ENCODE peak calls at places on chromosome 9, in eight cellular contexts. R is thoracic aorta, O is lower leg skin, U is lower lobe of right lung, G is colonic mucosa, B is sigmoid colon, T is left ventricle myocardium inferior, I is heart right ventricle. E is an unnamed sample.

GRCh38 chr9:70881321-70881720 is 240.1 kb downstream of the TRPM3 start:
- DNase-seq in I (no peak), G (no peak), O (no peak), R (no peak), B (no peak), T (no peak), U (no peak), E (no peak)

GRCh38 chr9:134943411-134943810 is 25.7 kb upstream of the FCN1 start:
- DNase-seq in I (no peak), G (no peak), R (no peak), U (no peak), B (no peak), T (no peak), O (no peak), E (no peak)

GRCh38 chr9:118721276-118721675 is 648.0 kb downstream of the BRINP1 start:
- DNase-seq in U (no peak), B (no peak), T (no peak), G (no peak), O (no peak), R (no peak), I (no peak), E (no peak)

GRCh38 chr9:124365045-124365444 is 50.2 kb downstream of the PSMB7 start:
- DNase-seq in O (no peak), T (no peak), I (no peak), U (no peak), G (no peak), R (no peak), B (no peak), E (no peak)

GRCh38 chr9:130328349-130328801 is 62.8 kb downstream of the HMCN2 start:
- DNase-seq in U (no peak), T (peak; percentile 42), I (peak; percentile 36), O (peak; percentile 92), G (peak; percentile 44), B (peak; percentile 94), R (no peak), E (peak; percentile 78)

GRCh38 chr9:133771486-133772482 is 33.6 kb upstream of the SARDH start:
- DNase-seq in R (no peak), I (no peak), U (peak; percentile 36), G (peak; percentile 9), T (no peak), O (peak; percentile 71), B (peak; percentile 49), E (peak; percentile 9)

GRCh38 chr9:106820866-106821265 is 42.1 kb upstream of the ZNF462 start:
- DNase-seq in U (no peak), I (no peak), B (no peak), G (no peak), O (no peak), T (no peak), R (no peak), E (no peak)

GRCh38 chr9:224540-225520 is 10.2 kb downstream of the DOCK8 start:
- DNase-seq in G (no peak), O (no peak), I (no peak), U (no peak), T (no peak), R (no peak), B (no peak), E (no peak)

GRCh38 chr9:36855443-36856315 is 178.4 kb downstream of the PAX5 start:
- DNase-seq in O (no peak), B (no peak), R (no peak), I (no peak), T (no peak), G (no peak), U (no peak), E (no peak)

GRCh38 chr9:137960496-137960895 is 82.9 kb downstream of the CACNA1B start:
- DNase-seq in O (no peak), G (no peak), B (no peak), T (no peak), U (no peak), R (no peak), I (no peak), E (no peak)

GRCh38 chr9:136245194-136246150 is at the start of gene QSOX2:
- DNase-seq in O (peak; percentile 96), U (peak; percentile 88), T (peak; percentile 86), B (peak; percentile 91), G (peak; percentile 82), R (peak; percentile 15), I (peak; percentile 88), E (peak; percentile 85)

GRCh38 chr9:34507966-34508365 is 14.8 kb downstream of the ENHO start:
- DNase-seq in G (no peak), T (no peak), B (peak; percentile 17), R (no peak), U (no peak), I (no peak), O (no peak), E (no peak)

GRCh38 chr9:1759009-1759408 is 256.1 kb upstream of the SMARCA2 start:
- DNase-seq in B (no peak), R (no peak), G (no peak), I (no peak), T (no peak), O (no peak), U (no peak), E (no peak)

GRCh38 chr9:110320651-110321050 is 17.0 kb downstream of the TXNDC8 start:
- DNase-seq in U (no peak), B (no peak), G (no peak), I (no peak), R (no peak), T (no peak), O (no peak), E (no peak)

GRCh38 chr9:123929177-123929869 is 603 bp downstream of the DENND1A start:
- DNase-seq in G (peak; percentile 60), U (peak; percentile 48), O (peak; percentile 85), T (peak; percentile 17), B (no peak), R (no peak), I (no peak), E (no peak)

GRCh38 chr9:87494970-87495471 is 2.6 kb upstream of the DAPK1 start:
- DNase-seq in T (no peak), I (no peak), B (no peak), G (no peak), U (no peak), R (no peak), O (no peak), E (no peak)

GRCh38 chr9:87498046-87498815 is 564 bp downstream of the DAPK1 start:
- DNase-seq in B (peak; percentile 78), T (peak; percentile 31), R (no peak), I (peak; percentile 42), G (peak; percentile 43), U (peak; percentile 70), O (peak; percentile 89), E (peak; percentile 42)

GRCh38 chr9:87498816-87499454 is 1.3 kb downstream of the DAPK1 start:
- DNase-seq in U (no peak), B (no peak), T (no peak), I (no peak), R (no peak), O (no peak), G (no peak), E (no peak)

GRCh38 chr9:87497604-87498045 is at the start of gene DAPK1:
- DNase-seq in G (peak; percentile 68), O (peak; percentile 90), I (peak; percentile 60), T (peak; percentile 58), U (peak; percentile 84), B (peak; percentile 83), R (no peak), E (peak; percentile 62)

DNA sequence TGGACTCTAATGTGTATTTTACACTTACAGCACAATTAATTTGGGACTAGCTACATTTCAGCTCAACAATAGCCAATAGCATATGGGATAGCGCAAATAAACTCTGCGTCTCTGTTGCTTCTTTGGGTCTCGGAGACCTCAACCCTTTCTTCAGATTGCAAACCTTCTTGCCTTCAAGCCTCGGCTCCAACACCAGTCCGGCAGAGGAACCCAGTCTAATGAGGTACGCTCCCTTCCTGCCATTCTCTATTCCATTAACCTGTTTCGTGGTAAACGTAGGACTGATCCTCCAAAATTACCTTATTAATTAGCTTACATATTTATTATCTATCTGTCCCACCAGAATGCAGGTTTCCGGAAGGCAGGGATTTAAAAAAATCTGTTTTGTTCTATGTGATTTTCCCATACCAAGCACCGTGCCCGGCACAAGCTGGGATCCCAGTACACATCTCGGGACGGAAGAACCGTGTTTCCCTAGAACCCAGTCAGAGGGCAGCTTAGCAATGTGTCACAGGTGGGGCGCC is 525 bp upstream of the DAPK1 start:
- DNase-seq in U (no peak), G (no peak), I (no peak), O (no peak), B (no peak), R (no peak), T (no peak), E (no peak)
- H3K4me3 ChIP-seq in U (peak overlapping the region; percentile 81), G (peak overlapping the region; percentile 70), I (peak overlapping the region; percentile 55), O (peak overlapping the region; percentile 39), B (peak overlapping the region; percentile 88), R (peak overlapping the region; percentile 79), T (peak overlapping the region; percentile 78), E (peak overlapping the region; percentile 69)

GRCh38 chr9:99105152-99106043 is 485 bp downstream of the TGFBR1 start:
- DNase-seq in T (peak; percentile 82), I (peak; percentile 85), O (peak; percentile 95), R (peak; percentile 33), B (peak; percentile 87), U (peak; percentile 91), G (peak; percentile 80), E (peak; percentile 90)
- TF ChIP-seq CTCF in T (no peak), I (no peak), O (no peak), R (no peak), B (no peak), U (no peak), G (no peak), E (no peak)

GRCh38 chr9:127578952-127579853 is 32.9 kb upstream of the STXBP1 start:
- DNase-seq in I (peak; percentile 83), O (peak; percentile 98), B (peak; percentile 95), G (peak; percentile 89), R (peak; percentile 93), T (peak; percentile 83), U (peak; percentile 93), E (peak; percentile 90)

GRCh38 chr9:127578627-127578951 is 33.5 kb upstream of the STXBP1 start:
- DNase-seq in T (no peak), I (no peak), O (no peak), U (no peak), B (no peak), R (no peak), G (no peak), E (no peak)

GRCh38 chr9:127580371-127580770 is 31.7 kb upstream of the STXBP1 start:
- DNase-seq in T (no peak), O (no peak), R (no peak), U (peak; percentile 74), G (no peak), I (no peak), B (no peak), E (no peak)

GRCh38 chr9:127583605-127584053 is 28.4 kb upstream of the STXBP1 start:
- DNase-seq in U (no peak), I (no peak), T (no peak), O (no peak), G (no peak), B (no peak), R (no peak), E (no peak)

DNA sequence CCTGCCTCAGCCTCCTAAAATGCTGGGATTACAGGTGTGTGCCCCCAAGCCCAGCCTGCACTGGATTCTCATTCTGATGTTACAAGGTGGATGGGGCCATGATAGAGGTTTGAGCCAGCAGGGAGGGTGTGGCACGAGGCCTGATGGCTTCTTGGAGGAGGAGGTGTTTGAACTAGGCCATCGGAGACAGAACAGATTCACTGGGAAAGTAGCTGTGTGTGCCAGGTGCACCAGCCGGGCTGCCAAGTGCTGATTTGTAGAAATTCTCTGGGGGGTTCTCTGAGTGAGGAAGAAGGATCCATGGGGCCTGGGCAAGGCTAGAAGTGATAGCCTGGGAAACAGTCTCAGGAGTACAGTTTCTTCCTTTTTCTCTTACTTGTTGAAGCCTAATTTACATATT is 31.2 kb upstream of the STXBP1 start:
- DNase-seq in O (no peak), G (no peak), U (no peak), B (no peak), R (no peak), I (no peak), T (no peak), E (no peak)
- H3K4me3 ChIP-seq in O (no peak overlapping the region), G (no peak overlapping the region), U (no peak overlapping the region), B (no peak overlapping the region), R (no peak overlapping the region), I (no peak overlapping the region), T (no peak overlapping the region), E (no peak overlapping the region)

GRCh38 chr9:107932036-107932435 is 442.5 kb upstream of the KLF4 start:
- DNase-seq in B (no peak), I (no peak), U (no peak), O (no peak), T (no peak), R (no peak), G (no peak), E (no peak)
- TF ChIP-seq CTCF in B (no peak), I (no peak), U (no peak), O (no peak), T (no peak), R (no peak), G (no peak), E (no peak)

E was measured in psoas muscle.